ENCODE peak calls at places on chromosomes 3 and 15, in nine cellular contexts. H, J, L, P, Q, D, A, I and R are unnamed samples.

GRCh38 chr3:184154909-184155643 is at the start of gene DVL3:
- DNase-seq in H (peak), J (peak), L (peak), P (peak), Q (no peak), D (no peak), A (peak), I (peak), R (peak)

GRCh38 chr3:23004971-23005370 is 198.2 kb upstream of the UBE2E2 start:
- DNase-seq in H (no peak), J (no peak), L (peak), P (no peak), Q (peak), D (peak), A (no peak), I (no peak), R (peak)

GRCh38 chr3:196666001-196666867 is 26.7 kb downstream of the NRROS start:
- DNase-seq in H (peak), J (no peak), L (peak), P (no peak), Q (peak), D (peak), A (no peak), I (peak), R (peak)

GRCh38 chr3:13276438-13277129 is 143.5 kb downstream of the NUP210 start:
- DNase-seq in H (no peak), J (no peak), L (no peak), P (no peak), Q (no peak), D (no peak), A (peak), I (no peak), R (no peak)

GRCh38 chr3:10815487-10815886 is 541 bp upstream of the SLC6A11 start:
- DNase-seq in H (no peak), J (no peak), L (no peak), P (no peak), Q (no peak), D (no peak), A (no peak), I (no peak), R (no peak)

GRCh38 chr3:138767498-138768104 is 67.1 kb downstream of the PIK3CB start:
- DNase-seq in H (no peak), J (no peak), L (no peak), P (no peak), Q (no peak), D (no peak), A (no peak), I (no peak), R (no peak)

GRCh38 chr15:85063522-85063921 is 81.9 kb downstream of the PDE8A start:
- DNase-seq in H (no peak), J (no peak), L (peak), P (no peak), Q (no peak), D (no peak), A (no peak), I (no peak), R (no peak)

GRCh38 chr3:62184559-62184958 is 188.8 kb downstream of the FEZF2 start:
- DNase-seq in H (no peak), J (peak), L (no peak), P (no peak), Q (no peak), D (no peak), A (no peak), I (peak), R (no peak)

GRCh38 chr15:61018083-61018482 is 211.0 kb downstream of the RORA start:
- DNase-seq in H (no peak), J (no peak), L (no peak), P (no peak), Q (no peak), D (no peak), A (no peak), I (no peak), R (no peak)

GRCh38 chr3:56222866-56223265 is 245.4 kb downstream of the ERC2 start:
- DNase-seq in H (no peak), J (no peak), L (no peak), P (no peak), Q (no peak), D (no peak), A (no peak), I (no peak), R (no peak)

GRCh38 chr15:97036301-97036700 is 705.8 kb downstream of the NR2F2 start:
- DNase-seq in H (no peak), J (no peak), L (peak), P (no peak), Q (no peak), D (no peak), A (no peak), I (no peak), R (no peak)

GRCh38 chr3:170751083-170751893 is 118.7 kb downstream of the RPL22L1 start:
- DNase-seq in H (no peak), J (peak), L (peak), P (peak), Q (peak), D (peak), A (no peak), I (peak), R (peak)

GRCh38 chr3:158465074-158465473 is 105.9 kb upstream of the MLF1 start:
- DNase-seq in H (no peak), J (no peak), L (no peak), P (no peak), Q (no peak), D (no peak), A (no peak), I (no peak), R (no peak)

GRCh38 chr15:53644681-53645080 is 114.8 kb downstream of the WDR72 start:
- DNase-seq in H (no peak), J (no peak), L (no peak), P (no peak), Q (no peak), D (no peak), A (no peak), I (no peak), R (no peak)

GRCh38 chr15:98881526-98882517 is 125.8 kb downstream of the PGPEP1L start:
- DNase-seq in H (peak), J (no peak), L (peak), P (no peak), Q (no peak), D (no peak), A (peak), I (no peak), R (no peak)

GRCh38 chr15:100682468-100682867 is 80.1 kb downstream of the ASB7 start:
- DNase-seq in H (no peak), J (no peak), L (no peak), P (no peak), Q (no peak), D (no peak), A (no peak), I (no peak), R (no peak)

GRCh38 chr15:68056097-68056865 is 2.2 kb downstream of the PIAS1 start:
- DNase-seq in H (peak), J (no peak), L (peak), P (no peak), Q (no peak), D (no peak), A (no peak), I (no peak), R (no peak)

GRCh38 chr15:63715818-63716217 is 117.9 kb downstream of the HERC1 start:
- DNase-seq in H (no peak), J (no peak), L (peak), P (no peak), Q (no peak), D (peak), A (no peak), I (no peak), R (peak)

GRCh38 chr3:71172951-71173350 is 410.6 kb downstream of the FOXP1 start:
- DNase-seq in H (no peak), J (no peak), L (peak), P (no peak), Q (no peak), D (no peak), A (no peak), I (no peak), R (no peak)

GRCh38 chr15:45328663-45329062 is 49.7 kb downstream of the GATM start:
- DNase-seq in H (no peak), J (no peak), L (no peak), P (no peak), Q (no peak), D (peak), A (no peak), I (no peak), R (no peak)

GRCh38 chr3:122555275-122556071 is 8.6 kb downstream of the PARP9 start:
- DNase-seq in H (no peak), J (no peak), L (peak), P (no peak), Q (no peak), D (peak), A (no peak), I (no peak), R (peak)

GRCh38 chr3:106085998-106086397 is 217.2 kb upstream of the CBLB start:
- DNase-seq in H (no peak), J (no peak), L (no peak), P (no peak), Q (no peak), D (no peak), A (no peak), I (no peak), R (no peak)

GRCh38 chr3:37326144-37326543 is 151.8 kb upstream of the LRRFIP2 start:
- DNase-seq in H (no peak), J (no peak), L (no peak), P (no peak), Q (no peak), D (no peak), A (no peak), I (no peak), R (no peak)

GRCh38 chr15:48688493-48688892 is 43.0 kb upstream of the FBN1 start:
- DNase-seq in H (no peak), J (no peak), L (no peak), P (no peak), Q (no peak), D (no peak), A (no peak), I (no peak), R (no peak)

GRCh38 chr15:64009798-64010241 is 36.5 kb downstream of the DAPK2 start:
- DNase-seq in H (no peak), J (no peak), L (peak), P (no peak), Q (no peak), D (peak), A (no peak), I (no peak), R (peak)

GRCh38 chr15:41115088-41115651 is 910 bp downstream of the INO80 start:
- DNase-seq in H (peak), J (no peak), L (peak), P (no peak), Q (peak), D (peak), A (peak), I (no peak), R (peak)

GRCh38 chr3:179958143-179958542 is 78.6 kb downstream of the PEX5L start:
- DNase-seq in H (no peak), J (no peak), L (no peak), P (no peak), Q (no peak), D (no peak), A (no peak), I (no peak), R (no peak)

GRCh38 chr3:53114412-53115074 is 15.7 kb downstream of the RFT1 start:
- DNase-seq in H (no peak), J (no peak), L (peak), P (no peak), Q (no peak), D (peak), A (no peak), I (no peak), R (peak)

GRCh38 chr3:149507491-149508324 is 33.2 kb downstream of the TM4SF4 start:
- DNase-seq in H (no peak), J (no peak), L (peak), P (no peak), Q (no peak), D (no peak), A (no peak), I (no peak), R (no peak)

GRCh38 chr3:61736506-61736905 is 175.1 kb downstream of the PTPRG start:
- DNase-seq in H (no peak), J (no peak), L (peak), P (no peak), Q (no peak), D (peak), A (no peak), I (no peak), R (peak)

GRCh38 chr15:91192285-91193058 is 92.4 kb downstream of the SV2B start:
- DNase-seq in H (no peak), J (no peak), L (no peak), P (no peak), Q (no peak), D (no peak), A (no peak), I (no peak), R (no peak)

GRCh38 chr15:59646271-59646670 is 11.0 kb downstream of the GTF2A2 start:
- DNase-seq in H (no peak), J (no peak), L (no peak), P (no peak), Q (no peak), D (no peak), A (no peak), I (no peak), R (no peak)

GRCh38 chr3:43867673-43868072 is 176.9 kb downstream of the ABHD5 start:
- DNase-seq in H (no peak), J (no peak), L (peak), P (no peak), Q (no peak), D (no peak), A (no peak), I (no peak), R (no peak)

GRCh38 chr3:23183731-23184130 is 19.4 kb upstream of the UBE2E2 start:
- DNase-seq in H (peak), J (no peak), L (peak), P (peak), Q (peak), D (peak), A (peak), I (no peak), R (peak)

GRCh38 chr3:138418556-138419206 is 15.7 kb upstream of the ESYT3 start:
- DNase-seq in H (no peak), J (no peak), L (peak), P (no peak), Q (no peak), D (no peak), A (no peak), I (no peak), R (no peak)

GRCh38 chr3:106731230-106731629 is 646.0 kb upstream of the CCDC54 start:
- DNase-seq in H (no peak), J (no peak), L (no peak), P (no peak), Q (no peak), D (no peak), A (no peak), I (no peak), R (no peak)

GRCh38 chr15:59247364-59247763 is 40.7 kb downstream of the LDHAL6B start:
- DNase-seq in H (peak), J (no peak), L (peak), P (peak), Q (peak), D (peak), A (peak), I (no peak), R (peak)

GRCh38 chr3:172307143-172307560 is 141.1 kb downstream of the GHSR start:
- DNase-seq in H (no peak), J (no peak), L (peak), P (no peak), Q (no peak), D (peak), A (peak), I (no peak), R (no peak)
- H3K27ac ChIP-seq in H (no peak), J (no peak), L (no peak), P (no peak), Q (no peak), D (peak), A (peak), I (no peak), R (no peak)

GRCh38 chr3:24583004-24583403 is 88.4 kb upstream of the THRB start:
- DNase-seq in H (peak), J (no peak), L (no peak), P (peak), Q (no peak), D (no peak), A (no peak), I (no peak), R (no peak)
- TF ChIP-seq CTCF in H (peak), J (peak), L (peak), P (no peak), Q (peak), D (peak), A (peak), I (peak), R (no peak)

DNA sequence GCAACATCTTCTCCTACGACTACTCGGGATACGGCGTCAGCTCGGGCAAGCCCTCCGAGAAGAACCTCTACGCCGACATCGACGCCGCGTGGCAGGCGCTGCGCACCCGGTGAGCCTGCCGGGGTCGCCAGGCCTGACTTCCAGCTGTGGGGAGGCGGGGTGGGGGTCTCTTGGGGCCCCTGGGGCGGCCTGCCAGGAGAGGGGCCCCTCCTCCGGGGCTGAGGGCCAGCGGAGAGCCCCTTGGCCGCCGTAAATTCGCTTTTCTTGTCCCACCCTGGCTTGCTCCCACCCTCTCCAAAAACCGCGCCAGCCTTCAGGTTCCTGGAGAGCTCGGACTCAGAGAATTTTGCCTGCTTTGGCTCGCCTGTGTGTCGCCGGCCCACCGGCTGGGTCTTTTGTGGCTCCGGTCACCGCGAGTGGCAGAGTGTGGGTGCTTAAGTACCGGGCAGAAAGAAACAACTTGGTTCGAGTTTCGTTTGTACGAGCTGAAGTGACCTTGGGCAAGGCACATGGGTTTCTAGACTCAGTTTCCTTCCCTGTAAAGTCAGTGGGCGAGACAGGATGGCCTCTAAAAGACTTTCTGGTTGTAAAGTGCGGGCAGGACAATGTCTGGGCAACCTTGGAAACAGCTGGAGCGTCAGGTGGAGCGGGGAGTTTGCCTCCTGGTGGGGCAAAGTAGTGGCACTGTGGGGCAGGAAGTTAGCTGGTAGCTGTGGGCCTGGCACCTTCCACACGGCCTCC is 971 bp downstream of the ABHD17C start:
- DNase-seq in H (peak), J (peak), L (peak), P (peak), Q (no peak), D (peak), A (peak), I (peak), R (peak)
- H3K27ac ChIP-seq in H (no peak), J (no peak), L (peak), P (no peak), Q (peak), D (peak), A (no peak), I (peak), R (peak)

GRCh38 chr3:5733995-5734394 is 546.5 kb downstream of the EDEM1 start:
- DNase-seq in H (no peak), J (no peak), L (no peak), P (no peak), Q (no peak), D (no peak), A (no peak), I (no peak), R (no peak)

GRCh38 chr3:5728085-5728484 is 540.6 kb downstream of the EDEM1 start:
- DNase-seq in H (no peak), J (no peak), L (no peak), P (no peak), Q (no peak), D (no peak), A (no peak), I (no peak), R (no peak)

GRCh38 chr3:5729852-5730251 is 542.3 kb downstream of the EDEM1 start:
- DNase-seq in H (no peak), J (no peak), L (no peak), P (no peak), Q (no peak), D (no peak), A (peak), I (no peak), R (no peak)

GRCh38 chr3:5732081-5732480 is 544.6 kb downstream of the EDEM1 start:
- DNase-seq in H (no peak), J (no peak), L (no peak), P (no peak), Q (no peak), D (no peak), A (no peak), I (no peak), R (no peak)

GRCh38 chr3:5731100-5731499 is 543.6 kb downstream of the EDEM1 start:
- DNase-seq in H (no peak), J (no peak), L (no peak), P (no peak), Q (no peak), D (no peak), A (peak), I (no peak), R (no peak)
- TF ChIP-seq CTCF in H (peak), J (no peak), L (no peak), P (peak), Q (no peak), D (no peak), A (peak), I (peak), R (no peak)

DNA sequence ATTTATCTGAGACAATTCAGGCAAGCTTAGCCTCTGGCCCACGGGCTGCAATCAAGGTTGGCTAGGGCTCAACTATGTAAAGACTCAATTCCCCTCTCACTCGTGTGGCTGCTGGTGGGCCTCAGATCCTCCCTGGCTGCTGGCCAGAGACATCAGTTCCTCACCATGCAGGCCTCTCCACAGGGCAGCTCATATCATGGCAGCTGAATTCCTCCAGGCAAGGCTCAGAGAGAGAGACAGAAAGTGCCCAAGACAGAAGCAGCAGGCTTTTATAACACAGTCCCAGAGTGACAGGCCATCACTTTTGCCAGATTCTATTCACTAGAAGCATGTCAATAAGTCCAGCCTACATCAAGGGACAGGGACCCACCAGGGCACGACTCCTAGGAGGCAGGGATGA is 63.2 kb downstream of the XXYLT1 start:
- DNase-seq in H (no peak), J (no peak), L (peak), P (no peak), Q (no peak), D (no peak), A (no peak), I (no peak), R (no peak)
- H3K27ac ChIP-seq in H (no peak), J (no peak), L (peak), P (no peak), Q (no peak), D (no peak), A (no peak), I (no peak), R (no peak)

DNA sequence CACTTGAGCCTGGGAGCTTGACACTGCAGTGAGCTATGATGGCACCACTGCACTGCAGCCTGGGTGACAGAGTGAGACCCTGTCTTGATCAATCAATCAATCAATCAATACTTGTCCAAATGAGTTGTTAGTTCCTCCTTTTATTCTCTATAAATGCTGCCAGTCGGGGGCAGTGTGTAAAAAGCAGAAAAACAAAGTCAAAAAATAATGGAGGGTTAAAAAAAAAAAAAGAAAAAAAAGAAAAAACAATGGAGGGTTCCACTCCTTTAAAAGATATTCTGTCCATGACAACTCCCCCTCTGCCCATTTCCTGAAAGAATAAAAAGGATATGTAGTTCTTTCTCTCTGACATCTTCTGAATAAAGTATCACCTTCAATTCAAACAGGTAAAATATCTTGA is 1068.6 kb downstream of the FHIT start:
- DNase-seq in H (no peak), J (no peak), L (no peak), P (no peak), Q (no peak), D (no peak), A (no peak), I (no peak), R (no peak)
- TF ChIP-seq CTCF in H (peak), J (no peak), L (peak), P (no peak), Q (no peak), D (no peak), A (peak), I (no peak), R (no peak)